ENCODE peak calls at places on chromosomes 1 and 21, in ten cellular contexts. U is NCI-H1417; Z is activated CD8-positive, alpha-beta memory T cell treated with anti-CD3 and anti-CD28 coated beads, Interleukin-2, amount 50 U/mL, for 48 hours; T is AG04449; Y is WTC11; L is brain microvascular endothelial cell; O is LHCN-M2; V is ACHN; A is heart left ventricle; C is amniotic stem cell. S is an unnamed sample.

GRCh38 chr1:119488216-119488615 is 18.8 kb upstream of the HSD3B1 start:
- DNase-seq in U (no peak), Z (no peak), T (no peak), Y (no peak), L (no peak), O (no peak), V (no peak), A (no peak), C (no peak), S (no peak)

GRCh38 chr1:31706384-31707058 is 2.7 kb upstream of the COL16A1 start:
- DNase-seq in U (no peak), Z (no peak), T (no peak), Y (no peak), L (no peak), O (no peak), V (no peak), A (peak), C (no peak), S (no peak)

GRCh38 chr21:38460171-38460742 is 38.0 kb downstream of the ERG start:
- DNase-seq in U (no peak), Z (no peak), T (no peak), Y (no peak), L (peak), O (no peak), V (no peak), A (no peak), C (peak), S (no peak)

GRCh38 chr1:10787274-10787673 is 9.2 kb downstream of the CASZ1 start:
- DNase-seq in U (no peak), Z (no peak), T (no peak), Y (no peak), L (no peak), O (no peak), V (no peak), A (no peak), C (no peak), S (no peak)

GRCh38 chr1:184370850-184371249 is 16.0 kb upstream of the C1orf21 start:
- DNase-seq in U (no peak), Z (no peak), T (no peak), Y (no peak), L (no peak), O (no peak), V (no peak), A (no peak), C (no peak), S (no peak)

GRCh38 chr1:150366416-150367296 is 2.7 kb downstream of the RPRD2 start:
- DNase-seq in U (no peak), Z (no peak), T (no peak), Y (no peak), L (no peak), O (peak), V (peak), A (no peak), C (no peak), S (peak)

GRCh38 chr1:110092991-110093390 is 19.3 kb upstream of the UBL4B start:
- DNase-seq in U (no peak), Z (no peak), T (no peak), Y (no peak), L (no peak), O (no peak), V (no peak), A (no peak), C (no peak), S (no peak)

GRCh38 chr1:244106837-244107491 is 55.9 kb downstream of the ZBTB18 start:
- DNase-seq in U (peak), Z (no peak), T (no peak), Y (no peak), L (no peak), O (no peak), V (no peak), A (no peak), C (no peak), S (no peak)

GRCh38 chr1:115620453-115620852 is 21.3 kb upstream of the VANGL1 start:
- DNase-seq in U (no peak), Z (no peak), T (no peak), Y (no peak), L (no peak), O (no peak), V (no peak), A (no peak), C (no peak), S (no peak)